ENCODE peak calls at places on chromosomes 4 and X, in nine cellular contexts. B is endothelial cell of umbilical vein, K is esophagus squamous epithelium, M is lower lobe of right lung, E is ascending aorta, Z is iPS DF 6.9, C is cardiac muscle cell, S is pancreas, I is NB4. F is an unnamed sample.

GRCh38 chr4:106707776-106708603 is 328.1 kb downstream of the DKK2 start:
- DNase-seq in K (no peak), Z (no peak), I (peak; percentile 82), C (no peak), S (no peak), E (peak; percentile 62), B (peak; percentile 89), M (no peak), F (peak; percentile 42)

GRCh38 chr4:19399001-19399400 is 852.7 kb upstream of the SLIT2 start:
- DNase-seq in B (no peak), E (no peak), K (no peak), C (no peak), I (no peak), S (no peak), Z (no peak), M (no peak), F (no peak)

GRCh38 chr4:134027931-134028330 is 173.7 kb downstream of the PABPC4L start:
- DNase-seq in M (no peak), K (no peak), E (no peak), C (no peak), Z (no peak), S (no peak), I (no peak), B (peak; percentile 71), F (peak; percentile 97)

GRCh38 chrX:74431807-74432206 is 10.5 kb downstream of the SLC16A2 start:
- DNase-seq in K (no peak), Z (no peak), E (no peak), C (no peak), M (no peak), S (no peak), B (no peak), I (peak; percentile 39), F (no peak)

GRCh38 chrX:40105016-40105790 is 7.4 kb upstream of the BCOR start:
- DNase-seq in K (no peak), C (peak; percentile 71), E (no peak), M (peak; percentile 61), B (peak; percentile 8), S (peak; percentile 45), Z (no peak), I (peak; percentile 68), F (no peak)

GRCh38 chrX:120794525-120794975 is 81.1 kb downstream of the CT47B1 start:
- DNase-seq in S (no peak), I (no peak), K (no peak), B (peak; percentile 67), M (no peak), E (no peak), Z (no peak), C (no peak), F (peak; percentile 32)

GRCh38 chrX:138067415-138067814 is 501.5 kb downstream of the ZIC3 start:
- DNase-seq in E (no peak), S (no peak), I (no peak), K (no peak), M (no peak), B (no peak), Z (no peak), C (no peak), F (no peak)

GRCh38 chrX:12447448-12448154 is 309.3 kb downstream of the FRMPD4 start:
- DNase-seq in Z (no peak), M (no peak), I (no peak), E (no peak), S (no peak), B (peak; percentile 16), K (no peak), C (no peak), F (peak; percentile 88)

GRCh38 chr4:111464251-111465045 is 680.8 kb upstream of the FAM241A start:
- DNase-seq in M (no peak), I (no peak), E (no peak), B (no peak), K (no peak), S (no peak), C (no peak), Z (no peak), F (no peak)

GRCh38 chr4:3420606-3420955 is 21.2 kb upstream of the HGFAC start:
- DNase-seq in M (peak; percentile 39), K (no peak), B (no peak), I (no peak), S (no peak), Z (no peak), E (no peak), C (no peak), F (no peak)

GRCh38 chrX:65689377-65689776 is 21.9 kb downstream of the MSN start:
- DNase-seq in E (no peak), C (no peak), Z (no peak), M (no peak), K (no peak), B (no peak), S (no peak), I (no peak), F (peak; percentile 45)

GRCh38 chrX:153845842-153846241 is 15.5 kb upstream of the PDZD4 start:
- DNase-seq in C (no peak), S (no peak), M (no peak), I (no peak), E (no peak), K (no peak), B (no peak), Z (no peak), F (peak; percentile 34)

DNA sequence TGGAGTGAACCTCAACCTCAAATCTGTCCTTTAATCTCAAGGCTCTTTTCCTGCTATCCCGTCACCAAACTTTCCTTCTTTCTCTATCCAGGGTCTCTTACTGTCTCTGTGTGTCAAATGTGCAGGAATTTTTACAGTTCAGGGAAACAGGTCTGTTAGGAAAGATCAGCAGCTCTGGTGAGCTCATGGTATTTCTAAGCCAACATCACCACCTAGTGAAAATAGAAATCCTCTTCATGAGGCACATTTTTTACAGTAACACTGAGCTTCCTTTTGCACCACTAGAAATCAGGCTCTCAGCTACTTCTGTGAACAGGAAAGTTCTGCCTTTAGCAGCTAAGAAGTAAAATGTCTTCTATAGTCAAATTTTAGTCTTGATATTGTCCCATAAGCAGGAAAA is 39.6 kb downstream of the NUDT11 start:
- DNase-seq in E (no peak), B (no peak), S (no peak), C (peak; percentile 36), K (no peak), Z (no peak), I (peak; percentile 3), M (no peak), F (peak; percentile 6)
- H3K4me3 ChIP-seq in E (no peak overlapping the region), B (no peak overlapping the region), S (no peak overlapping the region), C (no peak overlapping the region), K (no peak overlapping the region), Z (no peak overlapping the region), I (no peak overlapping the region), M (no peak overlapping the region), F (no peak overlapping the region)

GRCh38 chr4:184028571-184028996 is 123.5 kb downstream of the STOX2 start:
- DNase-seq in Z (no peak), I (peak; percentile 53), E (no peak), S (no peak), K (no peak), B (no peak), M (peak; percentile 59), C (no peak), F (no peak)

DNA sequence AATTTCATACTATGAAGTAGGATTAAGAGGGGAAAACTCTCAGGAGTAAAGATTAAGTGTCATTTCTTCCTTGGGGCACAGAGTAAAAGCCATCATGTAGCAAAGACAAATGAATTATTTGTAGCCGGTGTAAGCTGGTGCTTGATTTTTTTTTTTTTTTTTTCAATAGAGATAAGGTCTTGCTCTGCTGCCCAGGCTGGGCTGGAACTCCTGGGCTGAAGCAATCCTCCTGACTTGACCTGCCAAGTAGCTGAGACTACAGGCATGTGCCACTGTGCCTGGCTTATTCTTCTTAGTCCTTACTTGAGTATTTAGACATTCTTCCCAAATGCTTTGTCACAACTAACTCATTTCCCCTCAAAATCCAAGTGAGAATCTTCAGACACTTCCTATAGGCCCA is 125.7 kb downstream of the STOX2 start:
- DNase-seq in E (no peak), M (no peak), S (no peak), B (no peak), K (no peak), C (no peak), Z (no peak), I (no peak), F (no peak)
- H3K4me3 ChIP-seq in E (no peak overlapping the region), M (no peak overlapping the region), S (no peak overlapping the region), B (no peak overlapping the region), K (no peak overlapping the region), C (no peak overlapping the region), Z (no peak overlapping the region), I (no peak overlapping the region), F (no peak overlapping the region)

GRCh38 chr4:21304061-21304541 is 603.8 kb downstream of the PACRGL start:
- DNase-seq in M (peak; percentile 43), B (no peak), Z (peak; percentile 47), E (no peak), S (no peak), C (peak; percentile 46), I (no peak), K (no peak), F (no peak)
- H3K4me3 ChIP-seq in M (no peak overlapping the region), B (no peak overlapping the region), Z (peak overlapping the region; percentile 59), E (no peak overlapping the region), S (no peak overlapping the region), C (peak overlapping the region; percentile 19), I (no peak overlapping the region), K (no peak overlapping the region), F (no peak overlapping the region)

GRCh38 chrX:7132335-7133035 is 15.0 kb upstream of the STS start:
- DNase-seq in I (peak; percentile 46), E (no peak), S (peak; percentile 84), M (peak; percentile 74), C (peak; percentile 64), Z (no peak), B (peak; percentile 71), K (no peak), F (peak; percentile 90)
- H3K4me3 ChIP-seq in I (no peak overlapping the region), E (no peak overlapping the region), S (no peak overlapping the region), M (no peak overlapping the region), C (no peak overlapping the region), Z (no peak overlapping the region), B (no peak overlapping the region), K (no peak overlapping the region), F (no peak overlapping the region)

GRCh38 chrX:133792198-133792953 is 193.0 kb downstream of the GPC3 start:
- DNase-seq in K (peak; percentile 0), I (peak; percentile 64), B (peak; percentile 68), S (peak; percentile 77), C (peak; percentile 87), E (peak; percentile 73), Z (peak; percentile 47), M (peak; percentile 52), F (peak; percentile 68)
- H3K4me3 ChIP-seq in K (peak overlapping the region; percentile 42), I (no peak overlapping the region), B (no peak overlapping the region), S (no peak overlapping the region), C (no peak overlapping the region), E (no peak overlapping the region), Z (no peak overlapping the region), M (peak overlapping the region; percentile 27), F (no peak overlapping the region)

DNA sequence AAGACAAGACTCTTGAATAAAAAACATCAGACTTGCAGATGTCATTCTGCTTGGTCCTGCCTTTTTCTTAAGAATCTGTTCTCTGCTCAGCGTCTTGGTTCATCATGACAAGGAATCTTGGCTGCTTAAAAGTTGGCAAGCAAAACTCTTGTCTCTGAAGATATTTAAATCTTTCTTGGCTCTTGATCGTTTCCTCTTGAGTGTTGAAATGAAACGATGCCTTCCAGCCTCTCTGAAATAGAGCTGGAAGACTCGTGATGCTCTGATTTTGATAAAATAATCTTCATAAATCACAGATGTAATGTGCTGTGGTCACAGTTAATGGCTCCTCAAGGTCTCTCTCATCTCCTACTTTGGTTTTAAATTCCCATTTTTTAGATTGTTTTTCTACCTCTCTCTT is 39.9 kb upstream of the TMEM192 start:
- DNase-seq in C (no peak), I (no peak), M (no peak), B (no peak), Z (no peak), K (no peak), S (no peak), E (no peak), F (no peak)
- H3K4me3 ChIP-seq in C (no peak overlapping the region), I (no peak overlapping the region), M (no peak overlapping the region), B (no peak overlapping the region), Z (no peak overlapping the region), K (no peak overlapping the region), S (no peak overlapping the region), E (no peak overlapping the region), F (no peak overlapping the region)